ENCODE peak calls at places on chromosomes 16 and 17, in five cellular contexts. S, P, E, C and Y are unnamed samples.

GRCh38 chr16:65509172-65509571 is 387.3 kb upstream of the CDH11 start:
- DNase-seq in S (no peak), P (no peak), E (peak), C (no peak), Y (no peak)

GRCh38 chr17:45160505-45161287 is 979 bp upstream of the HEXIM2 start:
- DNase-seq in S (peak), P (peak), E (no peak), C (no peak), Y (peak)

GRCh38 chr16:30775381-30776099 is 11.5 kb downstream of the ZNF629 start:
- DNase-seq in S (peak), P (peak), E (no peak), C (no peak), Y (peak)

GRCh38 chr16:20167323-20167722 is 93.6 kb upstream of the GPR139 start:
- DNase-seq in S (no peak), P (no peak), E (no peak), C (no peak), Y (no peak)

GRCh38 chr17:50557265-50558029 is 3.1 kb upstream of the CACNA1G start:
- DNase-seq in S (no peak), P (no peak), E (no peak), C (no peak), Y (no peak)

GRCh38 chr17:82858376-82859126 is 18.7 kb upstream of the ZNF750 start:
- DNase-seq in S (no peak), P (no peak), E (no peak), C (no peak), Y (no peak)

GRCh38 chr16:85697441-85697840 is 8.7 kb upstream of the GINS2 start:
- DNase-seq in S (no peak), P (no peak), E (no peak), C (no peak), Y (no peak)

GRCh38 chr16:88584676-88585075 is 14.5 kb downstream of the ZC3H18 start:
- DNase-seq in S (no peak), P (no peak), E (no peak), C (no peak), Y (no peak)

GRCh38 chr16:56637814-56638750 is at the start of gene MT1A:
- DNase-seq in S (no peak), P (peak), E (no peak), C (no peak), Y (peak)

GRCh38 chr17:55825213-55825612 is 74.4 kb downstream of the PCTP start:
- DNase-seq in S (no peak), P (no peak), E (no peak), C (no peak), Y (peak)

GRCh38 chr16:30394603-30395154 is 541 bp upstream of the ZNF48 start:
- DNase-seq in S (no peak), P (no peak), E (no peak), C (no peak), Y (peak)

GRCh38 chr17:64148017-64148631 is 18.2 kb upstream of the ERN1 start:
- DNase-seq in S (no peak), P (no peak), E (no peak), C (no peak), Y (peak)

GRCh38 chr16:1996175-1996574 is 6.4 kb downstream of the SYNGR3 start:
- DNase-seq in S (no peak), P (no peak), E (no peak), C (no peak), Y (no peak)

GRCh38 chr17:5437721-5438317 is 1.1 kb downstream of the C1QBP start:
- DNase-seq in S (no peak), P (no peak), E (no peak), C (no peak), Y (no peak)

GRCh38 chr16:67182288-67182687 is 1.5 kb downstream of the MATCAP1 start:
- DNase-seq in S (no peak), P (no peak), E (no peak), C (no peak), Y (no peak)

GRCh38 chr17:28878981-28879380 is 18.6 kb downstream of the FLOT2 start:
- DNase-seq in S (peak), P (no peak), E (no peak), C (no peak), Y (peak)

GRCh38 chr17:59897090-59897489 is 4.2 kb downstream of the RPS6KB1 start:
- DNase-seq in S (no peak), P (no peak), E (no peak), C (no peak), Y (no peak)

GRCh38 chr17:30545024-30545423 is 67.8 kb downstream of the GOSR1 start:
- DNase-seq in S (no peak), P (no peak), E (no peak), C (no peak), Y (no peak)

GRCh38 chr16:1030381-1030901 is 42.1 kb upstream of the SSTR5 start:
- DNase-seq in S (no peak), P (no peak), E (no peak), C (no peak), Y (no peak)

GRCh38 chr17:61425682-61426481 is 26.2 kb downstream of the TBX2 start:
- DNase-seq in S (no peak), P (no peak), E (no peak), C (no peak), Y (peak)

GRCh38 chr17:4811471-4811870 is 4.5 kb downstream of the PLD2 start:
- DNase-seq in S (no peak), P (no peak), E (no peak), C (no peak), Y (no peak)

GRCh38 chr17:31802502-31802901 is 56.5 kb downstream of the COPRS start:
- DNase-seq in S (no peak), P (no peak), E (no peak), C (no peak), Y (no peak)
- TF ChIP-seq CTCF in S (no peak), P (no peak), E (no peak), C (no peak), Y (no peak)

GRCh38 chr17:19317359-19318095 is 45.0 kb downstream of the B9D1 start:
- DNase-seq in S (peak), P (peak), E (no peak), C (peak), Y (peak)
- TF ChIP-seq CTCF in S (no peak), P (no peak), E (no peak), C (no peak), Y (no peak)

GRCh38 chr17:8223356-8224063 is 13.1 kb upstream of the AURKB start:
- DNase-seq in S (peak), P (peak), E (no peak), C (no peak), Y (peak)

GRCh38 chr17:8222380-8222629 is 11.9 kb upstream of the AURKB start:
- DNase-seq in S (no peak), P (no peak), E (no peak), C (no peak), Y (no peak)

GRCh38 chr17:8222630-8223355 is 12.4 kb upstream of the AURKB start:
- DNase-seq in S (peak), P (peak), E (peak), C (peak), Y (peak)

GRCh38 chr17:8221663-8222379 is 11.4 kb upstream of the AURKB start:
- DNase-seq in S (peak), P (peak), E (peak), C (peak), Y (peak)

DNA sequence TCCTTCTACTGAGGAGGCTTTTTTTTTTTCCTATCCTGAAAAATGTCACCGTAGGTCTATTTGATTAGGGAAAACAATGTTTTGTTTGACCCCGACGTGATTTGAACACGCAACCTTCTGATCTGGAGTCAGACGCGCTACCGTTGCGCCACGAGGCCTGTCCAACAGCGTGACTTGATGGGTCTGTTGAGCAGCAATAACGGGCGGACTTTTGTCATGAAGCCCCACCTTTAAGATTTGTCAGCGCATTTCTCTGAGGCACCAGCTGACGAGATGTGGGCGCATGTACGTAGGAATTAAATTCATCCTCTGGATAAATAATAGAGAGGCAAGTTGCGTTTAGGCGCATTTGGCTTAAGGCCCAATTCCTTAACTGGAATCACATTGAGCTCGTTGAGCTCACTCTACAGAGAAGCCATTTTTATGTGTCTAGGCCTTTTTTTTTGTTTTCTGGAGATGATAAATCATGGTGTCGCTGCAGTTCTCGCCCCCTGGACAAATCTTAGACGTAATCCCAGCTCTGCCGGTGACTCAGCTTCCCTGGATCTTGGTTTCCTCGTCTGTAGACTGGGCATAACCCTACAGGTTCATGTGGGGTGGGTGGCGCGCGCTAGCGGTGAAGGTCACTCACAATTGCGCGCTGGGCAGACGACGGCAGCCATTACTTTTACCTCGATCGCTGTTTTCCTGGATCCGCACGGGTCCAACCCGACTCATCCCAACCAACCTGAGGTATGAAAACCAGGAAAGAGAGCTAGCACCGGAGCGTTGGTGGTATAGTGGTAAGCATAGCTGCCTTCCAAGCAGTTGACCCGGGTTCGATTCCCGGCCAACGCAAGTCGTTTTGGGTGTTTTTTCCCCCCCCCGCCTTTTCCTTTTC is 10.6 kb upstream of the AURKB start:
- DNase-seq in S (peak), P (peak), E (peak), C (peak), Y (peak)
- TF ChIP-seq CTCF in S (no peak), P (no peak), E (no peak), C (no peak), Y (peak)

DNA sequence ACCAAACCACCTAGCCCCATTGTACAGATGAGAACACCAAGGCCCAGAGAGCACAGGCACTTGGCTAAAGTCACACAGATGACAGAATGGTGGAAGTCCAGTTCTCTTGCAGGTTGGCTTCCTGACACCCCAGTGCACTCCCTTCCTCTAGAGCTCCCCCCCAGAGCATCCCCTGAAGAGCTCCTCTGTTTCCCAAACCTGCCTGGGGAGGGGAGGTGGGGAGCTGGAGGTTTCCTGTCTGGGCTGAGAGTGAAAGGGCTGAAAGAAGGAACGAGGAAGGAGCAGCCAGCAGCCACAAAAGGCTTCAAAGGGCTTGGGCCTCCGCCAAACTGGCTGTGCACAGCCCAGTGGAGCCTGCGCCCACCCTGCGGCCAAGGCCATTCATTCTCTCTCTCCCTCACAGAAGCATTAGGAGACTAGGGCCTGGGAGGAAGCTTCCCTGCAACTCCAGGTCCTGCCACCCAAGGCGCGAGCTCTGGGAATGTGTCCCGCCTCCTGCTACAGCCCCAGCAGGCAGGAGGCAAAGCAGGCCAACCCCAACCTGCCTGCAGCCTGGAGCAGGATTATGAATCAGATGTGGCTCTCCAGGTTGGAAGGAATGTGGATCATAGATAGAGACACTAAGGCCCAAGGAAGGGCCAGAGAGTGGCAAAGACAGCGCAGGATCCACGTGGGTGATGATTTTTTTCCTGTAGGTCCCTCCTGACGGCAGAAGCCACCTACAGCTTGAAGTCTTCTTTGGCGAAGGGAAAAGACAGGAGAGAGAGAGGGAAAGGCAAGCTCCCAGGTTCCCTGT is 913 bp downstream of the SLC13A5 start:
- DNase-seq in S (peak), P (no peak), E (no peak), C (no peak), Y (peak)
- TF ChIP-seq CTCF in S (no peak), P (no peak), E (no peak), C (no peak), Y (no peak)

DNA sequence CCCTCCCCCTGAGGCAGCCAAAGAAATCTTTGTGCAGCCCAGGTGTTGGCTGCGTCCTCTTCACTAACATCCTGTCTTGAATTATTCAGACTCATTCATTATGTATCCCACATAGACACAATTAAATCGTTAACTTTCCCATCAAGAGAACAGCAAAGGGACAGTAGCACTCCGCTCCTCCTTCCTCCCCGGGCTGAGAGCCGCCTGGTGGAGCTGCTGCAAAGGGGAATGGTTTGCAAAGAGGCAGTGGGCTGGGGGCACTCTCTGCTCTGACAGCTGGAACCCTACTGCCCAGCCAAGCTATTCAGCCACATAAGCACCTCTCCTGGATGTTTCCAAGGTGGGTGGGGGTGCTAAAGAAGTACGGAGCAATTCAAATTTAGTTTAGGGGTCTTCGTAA is 289.9 kb upstream of the SOX9 start:
- DNase-seq in S (peak), P (no peak), E (no peak), C (no peak), Y (peak)
- TF ChIP-seq CTCF in S (no peak), P (no peak), E (no peak), C (no peak), Y (peak)